ENCODE peak calls at places on chromosomes 1 and 21, in ten cellular contexts. K, H, Z, A, B, Q, O, X, W and V are unnamed samples. For H3K4me1, the result is how much of the 10 kb centered on the place peaks cover.

GRCh38 chr1:234707641-234708040 is 97.7 kb upstream of the IRF2BP2 start:
- DNase-seq in Z (no peak), B (no peak), X (peak), Q (no peak), O (no peak), W (no peak), H (no peak), K (no peak), A (no peak), V (peak)

GRCh38 chr1:32242341-32242851 is 4.6 kb upstream of the FAM167B start:
- DNase-seq in H (no peak), Z (peak), K (no peak), B (no peak), W (no peak), Q (peak), O (no peak), A (peak), X (no peak), V (no peak)

GRCh38 chr1:971751-972506 is 5.6 kb downstream of the PLEKHN1 start:
- DNase-seq in X (no peak), O (no peak), W (no peak), Q (no peak), K (no peak), B (no peak), H (no peak), Z (no peak), A (no peak), V (no peak)

GRCh38 chr1:23563755-23564374 is 4.6 kb upstream of the ID3 start:
- DNase-seq in O (no peak), Q (no peak), H (no peak), B (no peak), Z (no peak), A (no peak), K (no peak), X (no peak), W (no peak), V (no peak)

GRCh38 chr1:145997156-145998023 is 1.0 kb upstream of the TXNIP start:
- DNase-seq in Q (peak), B (peak), O (peak), Z (peak), A (no peak), H (peak), X (no peak), W (peak), K (no peak), V (no peak)

GRCh38 chr1:230536641-230537155 is 105.6 kb upstream of the COG2 start:
- DNase-seq in W (no peak), X (no peak), Z (no peak), A (no peak), K (no peak), H (no peak), Q (no peak), B (no peak), O (no peak), V (no peak)

GRCh38 chr1:40030528-40031135 is 9.9 kb upstream of the CAP1 start:
- DNase-seq in Z (no peak), X (no peak), Q (no peak), H (no peak), W (no peak), K (no peak), A (no peak), B (no peak), O (no peak), V (no peak)

GRCh38 chr21:32494946-32495703 is 82.6 kb downstream of the EVA1C start:
- DNase-seq in X (no peak), H (peak), B (no peak), A (no peak), Q (no peak), O (no peak), K (no peak), W (no peak), Z (no peak), V (no peak)

DNA sequence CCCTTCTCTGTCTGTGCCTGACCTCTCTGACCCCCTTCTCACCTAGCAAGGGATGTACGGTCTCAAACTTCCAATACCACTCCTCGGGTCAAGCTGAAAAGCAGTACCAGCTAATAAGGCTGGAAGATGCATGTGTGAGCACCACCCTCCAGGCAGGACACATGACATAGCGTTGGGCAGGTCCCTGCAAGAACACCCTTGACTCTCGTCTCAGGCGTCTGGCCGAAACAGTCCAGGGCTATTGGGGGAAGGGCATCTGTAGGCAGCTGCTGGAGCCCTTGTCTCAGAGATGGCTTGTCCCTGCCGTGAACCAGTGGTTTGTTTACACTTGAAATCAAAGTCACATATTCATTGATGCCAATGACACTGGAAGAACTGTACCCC is 56.5 kb downstream of the CD46 start:
- DNase-seq in B (no peak), X (no peak), W (no peak), Z (no peak), H (no peak), O (no peak), K (no peak), A (no peak), Q (no peak), V (peak)
- H3K4me1 ChIP-seq in B (under half), X (under half), W (under half), Z (half or more), H (under half), O (under half), K (under half), A (half or more), Q (half or more), V (under half)

DNA sequence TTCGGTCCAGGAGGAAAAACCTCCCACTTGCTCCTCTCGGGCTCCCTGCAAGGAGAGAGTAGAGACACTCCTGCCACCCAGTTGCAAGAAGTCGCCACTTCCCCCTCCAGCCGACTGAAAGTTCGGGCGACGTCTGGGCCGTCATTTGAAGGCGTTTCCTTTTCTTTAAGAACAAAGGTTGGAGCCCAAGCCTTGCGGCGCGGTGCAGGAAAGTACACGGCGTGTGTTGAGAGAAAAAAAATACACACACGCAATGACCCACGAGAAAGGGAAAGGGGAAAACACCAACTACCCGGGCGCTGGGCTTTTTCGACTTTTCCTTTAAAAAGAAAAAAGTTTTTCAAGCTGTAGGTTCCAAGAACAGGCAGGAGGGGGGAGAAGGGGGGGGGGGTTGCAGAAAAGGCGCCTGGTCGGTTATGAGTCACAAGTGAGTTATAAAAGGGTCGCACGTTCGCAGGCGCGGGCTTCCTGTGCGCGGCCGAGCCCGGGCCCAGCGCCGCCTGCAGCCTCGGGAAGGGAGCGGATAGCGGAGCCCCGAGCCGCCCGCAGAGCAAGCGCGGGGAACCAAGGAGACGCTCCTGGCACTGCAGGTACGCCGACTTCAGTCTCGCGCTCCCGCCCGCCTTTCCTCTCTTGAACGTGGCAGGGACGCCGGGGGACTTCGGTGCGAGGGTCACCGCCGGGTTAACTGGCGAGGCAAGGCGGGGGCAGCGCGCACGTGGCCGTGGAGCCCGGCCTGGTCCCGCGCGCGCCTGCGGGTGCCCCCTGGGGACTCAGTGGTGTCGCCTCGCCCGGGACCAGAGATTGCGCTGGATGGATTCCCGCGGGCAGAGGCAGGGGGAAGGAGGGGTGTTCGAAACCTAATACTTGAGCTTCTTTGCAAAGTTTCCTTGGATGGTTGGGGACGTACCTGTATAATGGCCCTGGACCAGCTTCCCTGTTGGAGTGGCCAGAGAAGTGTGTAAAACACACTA is 45.3 kb downstream of the MRPL39 start:
- DNase-seq in B (peak), K (no peak), A (peak), Z (peak), X (peak), W (peak), Q (peak), H (no peak), O (peak), V (peak)
- H3K4me3 ChIP-seq in B (peak), K (peak), A (peak), Z (peak), X (peak), W (peak), Q (peak), H (no peak), O (peak), V (peak)

GRCh38 chr1:229003233-229004031 is 267.5 kb upstream of the RAB4A start:
- DNase-seq in Z (no peak), Q (no peak), K (no peak), B (no peak), A (no peak), X (peak), H (no peak), W (no peak), O (no peak), V (no peak)
- H3K4me1 ChIP-seq in Z (under half), Q (under half), K (under half), B (under half), A (under half), X (under half), H (under half), W (under half), O (under half), V (under half)

DNA sequence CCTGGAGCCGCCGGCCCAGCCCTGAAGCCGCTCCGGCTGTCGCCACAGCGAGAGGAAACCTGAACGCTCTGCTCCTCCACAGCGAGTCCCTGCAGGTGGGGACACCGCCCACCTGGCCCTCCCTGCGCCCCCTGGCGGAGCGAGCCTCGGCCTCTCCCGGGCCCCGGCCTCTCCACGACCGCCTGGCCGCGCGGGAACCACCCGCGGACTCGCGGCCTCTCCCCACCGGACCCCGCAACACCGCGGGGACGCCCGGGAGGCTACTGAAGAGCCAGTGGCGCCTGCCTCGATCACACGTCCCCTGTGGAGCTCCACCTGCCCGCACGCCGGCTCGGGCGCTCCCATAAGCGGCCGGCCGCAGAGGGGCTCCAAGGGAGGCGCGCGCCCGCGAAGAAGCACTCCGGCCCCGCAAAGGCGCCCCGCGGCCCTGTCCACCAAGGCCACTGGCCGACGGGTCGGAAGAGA is 109.6 kb downstream of the KCNN3 start:
- DNase-seq in Q (peak), W (peak), K (no peak), X (peak), O (peak), A (peak), H (peak), B (peak), Z (peak), V (peak)
- H3K4me3 ChIP-seq in Q (peak), W (peak), K (peak), X (peak), O (peak), A (peak), H (peak), B (peak), Z (no peak), V (no peak)

GRCh38 chr1:158058339-158059025 is 65.0 kb downstream of the KIRREL1 start:
- DNase-seq in O (no peak), X (no peak), Q (no peak), W (no peak), H (no peak), B (peak), A (no peak), K (no peak), Z (no peak), V (no peak)
- H3K4me1 ChIP-seq in O (under half), X (under half), Q (half or more), W (under half), H (under half), B (under half), A (under half), K (under half), Z (under half), V (under half)